ENCODE peak calls at places on chromosomes 4 and X, in four cellular contexts. R is GM20000, G is WTC11, T is right lobe of liver. U is an unnamed sample.

GRCh38 chr4:62460329-62460728 is 1260.2 kb downstream of the ADGRL3 start:
- DNase-seq in R (no peak), G (no peak), T (no peak), U (no peak)

GRCh38 chr4:112765317-112765989 is 128.5 kb downstream of the LARP7 start:
- DNase-seq in R (peak), G (no peak), T (no peak), U (no peak)

GRCh38 chr4:113750734-113751133 is 10.8 kb downstream of the CAMK2D start:
- DNase-seq in R (no peak), G (no peak), T (no peak), U (no peak)

GRCh38 chr4:185634066-185634652 is 98.9 kb upstream of the PDLIM3 start:
- DNase-seq in R (no peak), G (no peak), T (no peak), U (no peak)

GRCh38 chr4:86011117-86011516 is 348.7 kb downstream of the MAPK10 start:
- DNase-seq in R (no peak), G (no peak), T (no peak), U (no peak)

GRCh38 chr4:38242822-38243384 is 282.7 kb downstream of the PTTG2 start:
- DNase-seq in R (no peak), G (no peak), T (no peak), U (no peak)

GRCh38 chr4:106773106-106773905 is 262.8 kb downstream of the DKK2 start:
- DNase-seq in R (no peak), G (no peak), T (no peak), U (no peak)

GRCh38 chr4:6972375-6972650 is 62.7 kb downstream of the TBC1D14 start:
- DNase-seq in R (no peak), G (no peak), T (no peak), U (no peak)

GRCh38 chrX:53073115-53073581 is 9.0 kb upstream of the TSPYL2 start:
- DNase-seq in R (no peak), G (no peak), T (no peak), U (no peak)

GRCh38 chr4:76821661-76822060 is 76.3 kb downstream of the SOWAHB start:
- DNase-seq in R (no peak), G (no peak), T (no peak), U (no peak)

GRCh38 chr4:628821-629635 is 3.7 kb downstream of the PDE6B start:
- DNase-seq in R (no peak), G (peak), T (peak), U (no peak)

GRCh38 chr4:132063829-132064228 is 1085.3 kb upstream of the PCDH10 start:
- DNase-seq in R (no peak), G (no peak), T (no peak), U (no peak)

GRCh38 chr4:112086036-112086434 is 59.2 kb upstream of the FAM241A start:
- DNase-seq in R (no peak), G (no peak), T (no peak), U (no peak)

GRCh38 chr4:16253127-16253960 is 27.1 kb upstream of the TAPT1 start:
- DNase-seq in R (no peak), G (no peak), T (no peak), U (no peak)

GRCh38 chr4:188246488-188246887 is 107.2 kb downstream of the TRIML1 start:
- DNase-seq in R (no peak), G (peak), T (no peak), U (no peak)

DNA sequence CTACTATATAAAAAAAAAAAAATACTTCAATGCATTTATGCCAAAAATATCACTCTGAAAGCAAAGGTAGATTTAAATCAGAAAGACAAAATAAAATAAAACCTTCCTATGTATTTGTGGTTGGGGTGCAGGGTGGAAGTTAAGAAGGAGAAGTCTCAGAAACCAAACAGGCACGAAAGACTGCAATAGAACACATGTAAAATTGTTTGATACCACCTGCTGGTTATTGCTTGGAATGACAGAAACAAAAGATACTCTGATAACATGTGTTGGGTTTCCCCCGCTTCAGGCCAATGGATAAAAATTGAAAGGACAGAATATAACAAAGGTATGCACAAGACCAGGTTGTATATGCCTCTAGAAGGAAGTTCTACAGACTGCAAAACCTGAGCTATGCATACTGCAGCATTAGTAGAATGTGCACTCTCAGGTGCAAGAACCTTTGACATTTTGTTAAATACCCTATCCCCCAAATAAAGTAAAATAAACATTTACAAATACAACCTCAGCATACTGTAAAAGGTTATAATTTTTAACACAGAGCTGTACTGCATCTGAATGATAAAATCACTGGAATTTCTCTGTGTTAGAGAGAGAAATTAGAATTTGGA is 118.8 kb downstream of the GABRA2 start:
- DNase-seq in R (peak), G (no peak), T (no peak), U (no peak)
- TF ChIP-seq CTCF in R (no peak), G (no peak), T (peak), U (peak)

DNA sequence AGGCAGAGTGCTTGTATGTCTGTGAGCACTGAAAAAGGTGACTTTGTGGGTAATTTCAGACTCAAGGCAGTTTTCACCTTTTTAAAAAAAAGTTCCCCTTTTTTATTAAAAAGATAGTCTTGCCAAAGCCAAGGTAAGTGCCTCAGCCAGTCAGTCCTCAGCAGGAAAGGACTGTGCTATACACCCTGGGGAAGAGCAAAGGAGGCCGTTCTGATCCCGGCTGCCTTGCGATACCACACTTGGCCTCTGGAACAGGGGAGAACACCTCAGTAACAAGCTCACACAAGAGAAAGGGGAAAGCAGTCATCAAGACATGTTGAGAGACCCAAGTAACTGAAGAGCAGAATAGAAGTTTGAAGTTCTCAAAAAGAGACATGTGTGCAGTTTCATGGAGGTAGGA is 541.7 kb downstream of the BCOR start:
- DNase-seq in R (no peak), G (no peak), T (no peak), U (no peak)
- TF ChIP-seq CTCF in R (no peak), G (no peak), T (no peak), U (no peak)

GRCh38 chr4:158965208-158965607 is 137.7 kb upstream of the RAPGEF2 start:
- DNase-seq in R (no peak), G (no peak), T (no peak), U (no peak)

GRCh38 chr4:158964114-158964727 is 138.7 kb upstream of the RAPGEF2 start:
- DNase-seq in R (no peak), G (no peak), T (no peak), U (no peak)

GRCh38 chr4:158968961-158969360 is 133.9 kb upstream of the RAPGEF2 start:
- DNase-seq in R (no peak), G (no peak), T (no peak), U (no peak)

GRCh38 chr4:158962396-158962795 is 140.5 kb upstream of the RAPGEF2 start:
- DNase-seq in R (no peak), G (no peak), T (no peak), U (no peak)

DNA sequence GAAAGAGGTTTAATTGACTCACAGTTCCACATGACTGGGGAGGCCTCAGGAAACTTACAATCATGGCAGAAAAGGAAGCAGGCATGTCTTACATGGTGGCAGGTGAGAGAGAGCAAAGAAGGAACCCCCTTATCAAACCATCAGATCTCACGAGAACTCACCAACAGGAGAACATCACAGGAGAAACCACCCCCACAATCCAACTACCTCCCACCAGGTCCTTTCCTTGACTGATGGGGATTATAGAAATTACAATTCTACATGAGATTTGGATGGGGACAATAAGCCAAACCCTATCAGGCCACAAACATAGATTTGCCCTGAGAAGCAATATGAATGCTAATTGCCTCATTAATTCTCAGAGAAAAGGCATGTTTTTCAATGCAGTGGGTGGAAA is 138.2 kb upstream of the RAPGEF2 start:
- DNase-seq in R (no peak), G (no peak), T (no peak), U (no peak)
- TF ChIP-seq CTCF in R (no peak), G (no peak), T (no peak), U (no peak)

GRCh38 chrX:40078489-40079288 is 19.1 kb downstream of the BCOR start:
- DNase-seq in R (no peak), G (no peak), T (peak), U (no peak)
- TF ChIP-seq CTCF in R (no peak), G (no peak), T (no peak), U (no peak)

GRCh38 chr4:156596026-156596425 is 375.6 kb downstream of the PDGFC start:
- DNase-seq in R (no peak), G (no peak), T (no peak), U (no peak)
- TF ChIP-seq CTCF in R (no peak), G (no peak), T (no peak), U (no peak)

DNA sequence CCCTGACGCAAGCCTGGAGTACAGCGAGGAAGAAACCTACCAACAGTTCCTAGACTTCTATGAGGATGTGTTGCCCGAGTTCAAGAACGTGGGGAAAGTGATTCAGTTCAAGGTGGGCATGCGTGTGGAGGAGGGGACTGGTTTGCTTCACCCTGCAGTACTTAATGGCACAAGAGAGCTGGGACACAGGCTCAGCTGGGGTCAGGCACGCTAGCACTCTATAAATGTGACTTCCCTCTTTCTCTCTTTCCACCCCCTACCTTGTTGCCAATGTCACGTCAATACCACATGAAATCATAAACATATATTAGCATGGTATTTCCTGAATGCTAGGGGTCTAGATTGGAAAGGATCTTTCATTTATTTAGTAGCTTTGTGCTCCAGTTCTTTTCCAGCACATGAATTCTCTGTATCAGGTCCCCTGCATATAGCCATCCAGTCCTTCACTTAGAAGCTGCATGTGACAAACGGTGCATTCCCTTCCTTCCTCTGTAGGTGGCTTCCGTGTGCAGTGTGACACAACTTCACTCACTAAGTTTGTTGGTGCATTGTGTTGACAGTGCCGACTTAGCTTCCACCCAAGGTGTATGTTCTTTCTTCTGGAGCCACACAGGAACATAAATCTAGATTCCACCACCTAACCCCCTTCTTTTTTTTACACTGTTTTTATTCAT is 25.6 kb downstream of the ZRSR2 start:
- DNase-seq in R (peak), G (peak), T (no peak), U (no peak)
- TF ChIP-seq CTCF in R (no peak), G (no peak), T (peak), U (peak)

DNA sequence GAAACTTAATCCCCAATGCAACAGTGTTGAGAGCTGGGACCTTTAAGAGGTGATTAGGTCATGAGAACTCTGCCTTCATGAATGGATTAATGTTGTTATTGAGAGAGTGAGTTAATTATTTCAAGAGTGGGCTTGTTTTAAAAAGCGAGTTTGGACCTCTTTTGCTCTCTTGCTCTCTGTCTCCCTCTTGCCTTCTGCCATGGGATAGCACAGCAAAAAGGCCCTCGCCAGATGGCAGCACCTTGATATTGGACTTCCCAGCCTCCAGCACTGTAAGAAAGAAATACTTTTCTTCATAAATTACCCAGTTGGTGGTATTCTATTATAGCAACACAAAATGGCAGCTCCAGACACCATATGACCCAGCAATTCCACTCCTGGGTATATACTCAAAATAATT is 7.0 kb upstream of the ATP6AP2 start:
- DNase-seq in R (no peak), G (peak), T (no peak), U (no peak)
- TF ChIP-seq CTCF in R (peak), G (peak), T (peak), U (no peak)

GRCh38 chrX:63128509-63128908 is 222.6 kb downstream of the SPIN4 start:
- DNase-seq in R (no peak), G (peak), T (no peak), U (no peak)
- TF ChIP-seq CTCF in R (no peak), G (peak), T (peak), U (no peak)

GRCh38 chr4:73309211-73309610 is 50.6 kb upstream of the ANKRD17 start:
- DNase-seq in R (no peak), G (no peak), T (no peak), U (no peak)

GRCh38 chr4:73312967-73313366 is 54.4 kb upstream of the ANKRD17 start:
- DNase-seq in R (no peak), G (no peak), T (no peak), U (no peak)

GRCh38 chr4:73303711-73304110 is 45.1 kb upstream of the ANKRD17 start:
- DNase-seq in R (no peak), G (no peak), T (no peak), U (no peak)

GRCh38 chr4:73311428-73311827 is 52.8 kb upstream of the ANKRD17 start:
- DNase-seq in R (peak), G (no peak), T (no peak), U (no peak)

GRCh38 chr4:73308286-73308685 is 49.7 kb upstream of the ANKRD17 start:
- DNase-seq in R (peak), G (no peak), T (no peak), U (no peak)
- TF ChIP-seq CTCF in R (no peak), G (no peak), T (peak), U (no peak)